ENCODE peak calls at places on chromosome 15, in six cellular contexts. B is lung, S is heart left ventricle, C is GM23338, H is EH, O is astrocyte of the cerebellum. J is an unnamed sample.

GRCh38 chr15:68818088-68818670 is 2.5 kb downstream of the ANP32A start:
- DNase-seq in B (peak), S (peak), C (peak), H (peak), O (no peak), J (no peak)

GRCh38 chr15:80154336-80154735 is 1.5 kb downstream of the FAH start:
- DNase-seq in B (no peak), S (no peak), C (no peak), H (peak), O (no peak), J (no peak)

GRCh38 chr15:51356983-51357382 is 15.5 kb downstream of the GLDN start:
- DNase-seq in B (no peak), S (no peak), C (no peak), H (no peak), O (no peak), J (no peak)

GRCh38 chr15:29131336-29132109 is 138.1 kb downstream of the NSMCE3 start:
- DNase-seq in B (no peak), S (no peak), C (no peak), H (no peak), O (no peak), J (no peak)

GRCh38 chr15:63969652-63970421 is 76.4 kb downstream of the DAPK2 start:
- DNase-seq in B (peak), S (peak), C (no peak), H (peak), O (no peak), J (no peak)

GRCh38 chr15:57340673-57341259 is 35.5 kb upstream of the CGNL1 start:
- DNase-seq in B (peak), S (peak), C (peak), H (peak), O (peak), J (peak)

GRCh38 chr15:78012643-78013077 is 64.9 kb downstream of the TBC1D2B start:
- DNase-seq in B (peak), S (no peak), C (no peak), H (no peak), O (no peak), J (no peak)

GRCh38 chr15:70096215-70096974 is 1.3 kb downstream of the TLE3 start:
- DNase-seq in B (peak), S (no peak), C (no peak), H (peak), O (no peak), J (no peak)

GRCh38 chr15:75349851-75350588 is 3.2 kb downstream of the NEIL1 start:
- DNase-seq in B (peak), S (no peak), C (no peak), H (no peak), O (no peak), J (no peak)

GRCh38 chr15:31308185-31308639 is 18.4 kb upstream of the KLF13 start:
- DNase-seq in B (peak), S (no peak), C (peak), H (no peak), O (no peak), J (no peak)

GRCh38 chr15:76199106-76200082 is 111.9 kb downstream of the ETFA start:
- DNase-seq in B (no peak), S (peak), C (no peak), H (peak), O (peak), J (no peak)

GRCh38 chr15:35170216-35170615 is 85.1 kb upstream of the NANOGP8 start:
- DNase-seq in B (no peak), S (no peak), C (no peak), H (peak), O (no peak), J (no peak)

GRCh38 chr15:65655026-65655425 is 33.3 kb downstream of the SLC24A1 start:
- DNase-seq in B (no peak), S (no peak), C (no peak), H (peak), O (peak), J (no peak)

GRCh38 chr15:96460106-96460505 is 129.6 kb downstream of the NR2F2 start:
- DNase-seq in B (no peak), S (no peak), C (no peak), H (no peak), O (no peak), J (no peak)

GRCh38 chr15:58165661-58166060 is 27.5 kb downstream of the AQP9 start:
- DNase-seq in B (peak), S (peak), C (no peak), H (peak), O (no peak), J (no peak)

GRCh38 chr15:65834603-65835282 is 34.5 kb upstream of the RAB11A start:
- DNase-seq in B (no peak), S (no peak), C (no peak), H (no peak), O (no peak), J (no peak)

GRCh38 chr15:63426552-63426951 is 44.9 kb upstream of the CA12 start:
- DNase-seq in B (no peak), S (no peak), C (no peak), H (no peak), O (no peak), J (no peak)

GRCh38 chr15:27833974-27834373 is 265.1 kb downstream of the OCA2 start:
- DNase-seq in B (no peak), S (no peak), C (no peak), H (no peak), O (no peak), J (no peak)

GRCh38 chr15:45449878-45450277 is 71.5 kb upstream of the GATM start:
- DNase-seq in B (peak), S (no peak), C (no peak), H (no peak), O (no peak), J (no peak)

GRCh38 chr15:52071570-52071969 is 41.0 kb downstream of the BCL2L10 start:
- DNase-seq in B (peak), S (no peak), C (no peak), H (no peak), O (no peak), J (no peak)

GRCh38 chr15:51185213-51185619 is 90.5 kb upstream of the TNFAIP8L3 start:
- DNase-seq in B (no peak), S (no peak), C (no peak), H (no peak), O (no peak), J (no peak)

GRCh38 chr15:51077565-51078153 is 17.0 kb downstream of the TNFAIP8L3 start:
- DNase-seq in B (peak), S (peak), C (peak), H (peak), O (no peak), J (peak)

GRCh38 chr15:55628369-55628730 is 40.2 kb upstream of the PYGO1 start:
- DNase-seq in B (no peak), S (no peak), C (no peak), H (no peak), O (no peak), J (no peak)

GRCh38 chr15:52649686-52650085 is 29.5 kb downstream of the ATOSA start:
- DNase-seq in B (no peak), S (no peak), C (no peak), H (no peak), O (no peak), J (no peak)

GRCh38 chr15:40773902-40774301 is 4.1 kb downstream of the C15orf62 start:
- DNase-seq in B (no peak), S (no peak), C (no peak), H (no peak), O (no peak), J (no peak)

J was measured in smooth muscle cell of the brain vasculature.